ENCODE peak calls at places on chromosome 17, in seven cellular contexts. B is tibial artery, P is neural progenitor cell, U is heart left ventricle, Z is fibroblast of lung, Y is caudate nucleus, W is A549. I is an unnamed sample.

GRCh38 chr17:12067425-12067824 is 46.7 kb downstream of the MAP2K4 start:
- DNase-seq in P (no peak), B (no peak), Z (no peak), Y (no peak), U (no peak), W (no peak), I (no peak)

GRCh38 chr17:68738044-68738443 is 136.9 kb upstream of the FAM20A start:
- DNase-seq in P (no peak), Y (no peak), Z (no peak), B (no peak), U (no peak), W (no peak), I (no peak)

GRCh38 chr17:14372905-14373559 is 72.2 kb downstream of the HS3ST3B1 start:
- DNase-seq in U (no peak), Z (no peak), W (no peak), Y (no peak), B (no peak), P (peak), I (no peak)

GRCh38 chr17:61770752-61771533 is 92.4 kb downstream of the BRIP1 start:
- DNase-seq in U (no peak), Y (no peak), P (no peak), Z (peak), W (no peak), B (no peak), I (no peak)

GRCh38 chr17:42775534-42776098 is 2.4 kb downstream of the VPS25 start:
- DNase-seq in P (no peak), Y (no peak), Z (peak), B (no peak), U (no peak), W (no peak), I (no peak)

GRCh38 chr17:1779571-1780074 is 17.8 kb downstream of the SERPINF1 start:
- DNase-seq in Y (no peak), B (peak), W (no peak), P (no peak), Z (peak), U (peak), I (peak)

GRCh38 chr17:35171834-35172233 is 22.4 kb downstream of the SLC35G3 start:
- DNase-seq in B (no peak), P (no peak), U (no peak), Y (no peak), W (no peak), Z (no peak), I (no peak)

GRCh38 chr17:33262724-33263123 is 30.4 kb downstream of the ASIC2 start:
- DNase-seq in Z (peak), U (no peak), W (peak), Y (no peak), B (no peak), P (no peak), I (no peak)

GRCh38 chr17:51258756-51259573 is 884 bp downstream of the MBTD1 start:
- DNase-seq in Z (peak), W (peak), B (no peak), P (no peak), Y (no peak), U (peak), I (peak)

DNA sequence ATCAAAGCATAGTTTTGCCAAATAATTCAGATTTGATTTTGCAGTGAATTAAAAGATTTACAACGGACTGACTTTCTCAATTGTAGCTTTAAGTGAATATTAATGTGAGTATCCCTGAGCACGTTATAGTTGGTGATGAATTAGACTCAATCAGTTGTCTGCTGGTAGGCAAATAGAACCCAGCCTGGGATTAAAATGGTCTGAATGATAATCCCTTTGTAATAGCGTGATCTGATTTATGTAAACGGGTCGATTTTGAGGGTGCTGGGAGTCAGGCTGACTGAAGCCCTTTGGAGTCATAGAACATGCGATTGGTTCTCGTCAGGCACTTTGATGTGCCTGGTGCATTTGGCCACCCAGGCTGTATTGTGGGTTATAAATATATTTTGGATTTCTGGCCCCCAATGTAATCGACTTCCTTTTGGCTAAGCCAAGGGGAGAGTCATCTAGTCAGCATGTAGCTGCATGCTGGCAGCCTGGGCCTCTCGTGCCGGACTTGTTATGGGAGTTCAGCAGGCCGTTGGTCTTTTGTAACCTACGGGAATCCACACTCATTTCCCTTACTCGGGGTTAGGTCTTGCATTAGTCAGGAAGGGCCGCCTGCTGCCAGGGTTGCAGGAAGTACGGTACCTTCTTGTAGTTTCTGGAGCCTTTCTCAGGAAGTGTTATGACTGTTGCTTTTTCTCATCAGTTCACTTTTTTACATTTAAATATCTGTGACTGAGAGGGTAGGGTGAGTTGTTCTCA is 5.4 kb downstream of the PGS1 start:
- DNase-seq in Y (no peak), U (peak), W (no peak), Z (peak), B (peak), P (no peak), I (peak)
- H3K27ac ChIP-seq in Y (peak), U (peak), W (no peak), Z (peak), B (peak), P (no peak), I (peak)

GRCh38 chr17:46733837-46734516 is 84.5 kb downstream of the WNT3 start:
- DNase-seq in P (no peak), W (no peak), Z (peak), Y (no peak), U (no peak), B (no peak), I (no peak)

GRCh38 chr17:46738544-46738943 is 79.9 kb downstream of the WNT3 start:
- DNase-seq in P (no peak), Y (no peak), U (no peak), B (no peak), Z (peak), W (no peak), I (no peak)

GRCh38 chr17:46737331-46737730 is 81.2 kb downstream of the WNT3 start:
- DNase-seq in Z (no peak), P (no peak), U (no peak), B (no peak), W (no peak), Y (no peak), I (peak)

GRCh38 chr17:46732754-46733398 is 85.6 kb downstream of the WNT3 start:
- DNase-seq in Z (no peak), Y (no peak), P (peak), B (no peak), W (no peak), U (no peak), I (no peak)

DNA sequence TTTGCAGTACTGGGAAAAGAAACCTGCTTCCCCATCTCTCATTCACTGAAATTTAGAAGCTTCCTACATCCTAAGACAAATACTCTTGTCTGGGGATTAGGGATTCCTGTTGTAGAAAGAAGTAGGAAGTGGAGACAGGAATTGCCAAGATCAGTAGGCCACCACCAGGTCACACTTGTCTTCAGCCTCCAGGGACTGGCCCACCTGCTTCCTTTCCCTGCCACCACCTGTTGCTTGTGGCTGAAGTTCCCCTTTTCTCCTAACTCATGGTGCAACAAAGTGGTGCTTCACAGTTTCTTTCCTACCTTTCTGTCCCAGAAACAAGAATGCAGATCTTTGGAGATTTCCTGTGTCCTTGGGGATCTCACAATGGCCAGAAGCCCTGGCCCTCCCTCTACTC is 82.4 kb downstream of the WNT3 start:
- DNase-seq in Y (no peak), Z (no peak), W (no peak), B (no peak), U (no peak), P (no peak), I (no peak)
- H3K27ac ChIP-seq in Y (no peak), Z (no peak), W (no peak), B (no peak), U (no peak), P (no peak), I (no peak)

DNA sequence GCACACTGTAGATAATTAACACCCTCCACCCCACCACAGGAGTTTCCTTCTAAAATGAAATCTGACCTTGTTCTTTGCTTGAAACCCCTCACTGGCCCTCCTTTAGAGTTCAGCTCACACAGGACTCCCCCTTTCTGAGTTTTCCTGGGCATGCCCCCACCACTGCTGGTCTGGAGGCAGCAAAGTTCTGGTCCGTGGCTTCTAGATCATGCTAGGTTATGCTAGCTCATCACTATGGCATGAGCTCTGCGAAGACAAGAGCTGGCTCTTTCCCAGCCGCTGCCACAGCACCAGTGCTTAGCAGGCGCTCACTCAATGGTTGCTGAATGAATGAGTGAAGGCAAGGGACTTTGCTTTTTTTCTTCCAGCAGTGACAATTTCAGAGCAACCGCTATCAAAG is 80.9 kb upstream of the NOL11 start:
- DNase-seq in P (no peak), W (no peak), U (no peak), Y (no peak), Z (peak), B (no peak), I (no peak)
- H3K27ac ChIP-seq in P (no peak), W (no peak), U (no peak), Y (peak), Z (no peak), B (no peak), I (no peak)

DNA sequence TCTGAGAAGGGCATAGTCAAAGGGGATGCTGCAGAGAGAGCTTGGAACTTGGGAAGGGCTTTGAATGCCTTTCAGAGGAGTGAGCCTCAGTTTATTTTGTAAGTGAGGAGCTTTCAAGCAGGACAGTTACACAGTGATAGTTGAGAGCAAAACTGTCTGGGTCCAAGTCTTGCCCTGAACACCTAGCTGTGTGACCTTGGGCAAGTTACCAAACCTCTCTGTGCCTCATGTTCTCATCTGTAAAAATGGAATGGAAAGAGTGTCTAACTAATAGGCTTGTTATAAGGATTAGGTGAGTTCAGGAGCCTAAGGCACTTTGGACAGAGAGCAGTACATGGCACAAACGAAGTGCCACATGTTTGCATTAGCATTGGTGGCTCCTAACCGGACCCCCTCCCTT is 27.0 kb upstream of the TAC4 start:
- DNase-seq in U (no peak), B (no peak), P (no peak), W (no peak), Z (no peak), Y (no peak), I (no peak)
- H3K27ac ChIP-seq in U (no peak), B (no peak), P (no peak), W (no peak), Z (no peak), Y (no peak), I (no peak)

GRCh38 chr17:73135774-73136173 is 29.0 kb upstream of the SSTR2 start:
- DNase-seq in W (no peak), P (no peak), B (no peak), U (no peak), Y (no peak), Z (no peak), I (no peak)
- H3K27ac ChIP-seq in W (no peak), P (no peak), B (no peak), U (no peak), Y (no peak), Z (no peak), I (no peak)

GRCh38 chr17:76404976-76405563 is 20.7 kb downstream of the SPHK1 start:
- DNase-seq in P (no peak), Z (no peak), B (no peak), U (no peak), W (no peak), Y (no peak), I (no peak)

GRCh38 chr17:76408037-76408849 is 23.8 kb downstream of the SPHK1 start:
- DNase-seq in B (peak), W (peak), U (peak), P (peak), Y (no peak), Z (no peak), I (peak)

GRCh38 chr17:76405967-76406647 is 21.7 kb downstream of the SPHK1 start:
- DNase-seq in Z (no peak), W (no peak), B (peak), P (no peak), U (peak), Y (no peak), I (peak)

GRCh38 chr17:76405607-76405966 is 21.2 kb downstream of the SPHK1 start:
- DNase-seq in P (no peak), U (no peak), W (no peak), Y (no peak), Z (no peak), B (no peak), I (no peak)

GRCh38 chr17:76407509-76407908 is 23.1 kb downstream of the SPHK1 start:
- DNase-seq in U (no peak), B (no peak), Z (no peak), P (no peak), W (no peak), Y (no peak), I (no peak)
- H3K27ac ChIP-seq in U (peak), B (no peak), Z (no peak), P (no peak), W (no peak), Y (no peak), I (no peak)

DNA sequence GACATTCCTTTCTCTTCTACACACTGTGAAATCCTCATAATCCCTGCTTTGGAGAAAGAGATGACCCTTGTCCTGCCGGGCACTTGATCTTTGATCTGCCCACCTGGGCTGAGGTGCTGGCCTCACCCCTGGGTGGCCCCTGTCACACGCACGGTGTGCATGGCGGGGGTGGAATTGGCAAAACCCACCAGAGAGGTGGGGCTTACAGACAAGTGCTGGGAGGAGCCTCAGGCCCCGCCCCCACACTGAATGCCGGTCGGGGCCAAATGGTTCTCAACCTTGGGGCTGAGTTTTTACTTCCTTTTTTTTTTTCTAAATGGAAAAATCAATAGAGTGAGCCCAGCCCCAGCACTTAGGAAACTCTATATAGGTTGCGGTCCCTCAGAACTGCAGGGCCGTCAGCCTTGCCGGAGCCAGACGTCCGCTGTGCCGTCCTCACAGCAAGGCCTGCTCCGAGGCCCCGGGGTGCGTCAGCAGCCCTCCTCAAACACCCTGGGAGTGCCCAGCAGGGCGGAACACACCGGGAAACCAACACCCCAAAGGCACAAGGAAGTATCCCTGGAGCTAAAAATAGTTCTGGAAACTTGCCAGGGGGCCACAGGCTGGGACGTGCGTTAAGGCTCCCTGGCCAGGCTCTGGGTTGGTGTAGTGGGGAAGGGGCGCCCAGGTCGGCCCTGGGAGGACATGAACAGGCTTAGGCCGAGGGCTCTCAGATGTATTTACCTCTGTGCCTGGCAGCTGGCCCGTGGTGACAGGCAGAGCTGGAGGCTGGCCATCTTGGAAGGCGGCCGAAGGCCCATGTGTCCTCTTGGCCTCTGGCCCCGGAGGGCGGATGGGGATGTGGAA is 11.0 kb downstream of the GPRC5C start:
- DNase-seq in U (peak), W (peak), Y (no peak), Z (no peak), P (peak), B (peak), I (peak)
- H3K27ac ChIP-seq in U (peak), W (peak), Y (peak), Z (no peak), P (no peak), B (peak), I (peak)

GRCh38 chr17:31096106-31096436 is 1.3 kb downstream of the NF1 start:
- DNase-seq in U (no peak), B (no peak), W (no peak), Z (no peak), Y (no peak), P (no peak), I (no peak)
- H3K27ac ChIP-seq in U (peak), B (peak), W (peak), Z (peak), Y (peak), P (peak), I (no peak)